ENCODE peak calls at places on chromosome 21, in seven cellular contexts. K, I, Q, G, M, C and P are unnamed samples.

GRCh38 chr21:43332872-43333300 is 94.0 kb downstream of the SIK1 start:
- DNase-seq in K (no peak), I (no peak), Q (no peak), G (no peak), M (peak), C (no peak), P (peak)

GRCh38 chr21:41851090-41851790 is 27.9 kb downstream of the PRDM15 start:
- DNase-seq in K (no peak), I (no peak), Q (no peak), G (peak), M (no peak), C (no peak), P (no peak)

GRCh38 chr21:41615613-41616012 is 107.7 kb upstream of the TMPRSS2 start:
- DNase-seq in K (peak), I (no peak), Q (peak), G (no peak), M (peak), C (no peak), P (peak)

GRCh38 chr21:43743934-43744333 is 25.0 kb downstream of the PDXK start:
- DNase-seq in K (no peak), I (no peak), Q (no peak), G (no peak), M (no peak), C (no peak), P (no peak)

GRCh38 chr21:25967566-25968438 is 202.8 kb downstream of the APP start:
- DNase-seq in K (no peak), I (no peak), Q (no peak), G (no peak), M (peak), C (no peak), P (peak)

GRCh38 chr21:42671778-42672593 is 18.6 kb downstream of the PDE9A start:
- DNase-seq in K (no peak), I (no peak), Q (no peak), G (no peak), M (no peak), C (no peak), P (no peak)

GRCh38 chr21:32705139-32705538 is 22.7 kb downstream of the SYNJ1 start:
- DNase-seq in K (peak), I (no peak), Q (peak), G (no peak), M (no peak), C (no peak), P (peak)

GRCh38 chr21:39644069-39644468 is 31.3 kb downstream of the B3GALT5 start:
- DNase-seq in K (no peak), I (no peak), Q (no peak), G (no peak), M (no peak), C (no peak), P (no peak)

GRCh38 chr21:42518626-42519025 is 5.0 kb downstream of the SLC37A1 start:
- DNase-seq in K (no peak), I (no peak), Q (no peak), G (no peak), M (no peak), C (no peak), P (no peak)

GRCh38 chr21:42381347-42381984 is 14.4 kb downstream of the TMPRSS3 start:
- DNase-seq in K (peak), I (peak), Q (no peak), G (peak), M (peak), C (no peak), P (peak)

GRCh38 chr21:43306911-43307676 is 119.8 kb downstream of the SIK1 start:
- DNase-seq in K (peak), I (peak), Q (no peak), G (no peak), M (peak), C (no peak), P (no peak)

GRCh38 chr21:18832081-18832670 is 428.6 kb upstream of the TMPRSS15 start:
- DNase-seq in K (no peak), I (no peak), Q (no peak), G (no peak), M (no peak), C (no peak), P (no peak)

GRCh38 chr21:32423320-32423719 is 10.8 kb downstream of the EVA1C start:
- DNase-seq in K (peak), I (no peak), Q (peak), G (no peak), M (peak), C (no peak), P (peak)

GRCh38 chr21:35051287-35051818 is 2.3 kb upstream of the RUNX1 start:
- DNase-seq in K (no peak), I (peak), Q (no peak), G (peak), M (peak), C (peak), P (peak)

GRCh38 chr21:29434081-29434480 is 135.4 kb downstream of the BACH1 start:
- DNase-seq in K (peak), I (no peak), Q (no peak), G (no peak), M (peak), C (no peak), P (no peak)

GRCh38 chr21:38567577-38568360 is 69.5 kb upstream of the ERG start:
- DNase-seq in K (peak), I (no peak), Q (no peak), G (no peak), M (peak), C (peak), P (peak)

GRCh38 chr21:39908265-39908923 is 41.2 kb downstream of the PCP4 start:
- DNase-seq in K (no peak), I (no peak), Q (no peak), G (no peak), M (no peak), C (no peak), P (no peak)

GRCh38 chr21:32772281-32773047 is 909 bp upstream of the PAXBP1 start:
- DNase-seq in K (peak), I (peak), Q (no peak), G (peak), M (peak), C (peak), P (peak)

GRCh38 chr21:38956791-38957571 is 151.3 kb downstream of the ETS2 start:
- DNase-seq in K (no peak), I (peak), Q (no peak), G (no peak), M (peak), C (no peak), P (no peak)

GRCh38 chr21:42685036-42685435 is 31.6 kb downstream of the PDE9A start:
- DNase-seq in K (no peak), I (no peak), Q (no peak), G (peak), M (no peak), C (no peak), P (no peak)

GRCh38 chr21:46401186-46401910 is 57.3 kb upstream of the DIP2A start:
- DNase-seq in K (no peak), I (no peak), Q (no peak), G (no peak), M (no peak), C (no peak), P (no peak)

GRCh38 chr21:41767606-41768370 is 936 bp upstream of the RIPK4 start:
- DNase-seq in K (peak), I (no peak), Q (no peak), G (no peak), M (no peak), C (no peak), P (no peak)

GRCh38 chr21:39103689-39104088 is 79.6 kb downstream of the PSMG1 start:
- DNase-seq in K (peak), I (no peak), Q (peak), G (no peak), M (peak), C (no peak), P (peak)

GRCh38 chr21:23694396-23694795 is 1912.9 kb downstream of the MRPL39 start:
- DNase-seq in K (no peak), I (no peak), Q (no peak), G (no peak), M (no peak), C (no peak), P (no peak)

GRCh38 chr21:16455978-16456377 is 726.2 kb downstream of the USP25 start:
- DNase-seq in K (no peak), I (no peak), Q (no peak), G (no peak), M (no peak), C (no peak), P (no peak)

GRCh38 chr21:41387042-41387819 is 25.4 kb downstream of the MX2 start:
- DNase-seq in K (no peak), I (no peak), Q (no peak), G (peak), M (no peak), C (no peak), P (no peak)

GRCh38 chr21:34037009-34037408 is 36.4 kb upstream of the MRPS6 start:
- DNase-seq in K (no peak), I (no peak), Q (no peak), G (no peak), M (no peak), C (no peak), P (no peak)

DNA sequence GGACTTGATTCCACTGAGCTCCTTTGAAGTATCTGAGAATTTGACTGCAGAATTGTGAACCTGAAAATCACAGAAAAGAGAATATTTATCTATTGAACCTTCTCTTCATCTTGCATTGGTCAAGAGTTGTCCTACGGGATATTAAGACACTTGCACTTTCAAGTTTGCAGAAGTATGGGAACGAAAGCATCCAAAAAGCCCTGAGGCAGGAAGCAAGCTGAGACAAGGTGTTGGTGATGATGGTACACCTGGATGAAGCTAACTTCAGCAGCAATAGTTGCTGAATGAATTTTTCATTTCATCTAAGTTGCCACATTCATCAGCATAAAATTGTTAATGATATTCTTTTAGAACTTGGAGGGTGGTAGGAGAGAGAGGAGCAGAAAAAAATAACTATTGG is 686.6 kb upstream of the ADAMTS5 start:
- DNase-seq in K (no peak), I (no peak), Q (no peak), G (no peak), M (no peak), C (no peak), P (no peak)
- H3K4me3 ChIP-seq in K (no peak), I (no peak), Q (no peak), G (no peak), M (no peak), C (no peak), P (no peak)

GRCh38 chr21:14414932-14415508 is 32.1 kb upstream of the HSPA13 start:
- DNase-seq in K (no peak), I (no peak), Q (no peak), G (no peak), M (no peak), C (no peak), P (no peak)
- H3K4me3 ChIP-seq in K (no peak), I (no peak), Q (no peak), G (no peak), M (no peak), C (no peak), P (no peak)

DNA sequence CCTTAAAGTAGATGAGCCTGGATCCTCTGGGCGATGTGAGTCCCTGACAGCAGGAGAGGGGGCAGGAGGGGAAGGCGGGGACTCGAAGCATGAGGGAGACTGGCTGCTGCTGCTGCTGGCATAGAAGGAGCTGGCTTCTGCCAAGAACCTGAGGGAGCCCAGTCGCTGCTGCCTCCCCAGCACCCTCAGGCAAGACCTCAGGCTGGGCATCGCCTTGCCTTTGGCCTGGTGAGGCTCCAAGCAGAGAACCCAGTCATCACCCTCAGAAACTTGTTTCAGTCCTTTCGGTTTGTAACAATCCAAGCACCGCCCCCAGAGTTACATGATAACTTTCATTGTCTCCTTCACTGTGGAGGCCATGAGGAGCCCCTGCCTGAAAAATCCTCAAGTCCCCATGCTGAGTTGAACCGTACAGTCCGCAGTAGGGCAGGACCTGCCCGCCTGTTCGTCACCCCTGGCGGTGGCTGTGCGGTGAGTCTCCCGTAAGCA is 38.8 kb downstream of the POFUT2 start:
- DNase-seq in K (peak), I (no peak), Q (no peak), G (peak), M (no peak), C (no peak), P (peak)
- H3K4me3 ChIP-seq in K (peak), I (peak), Q (peak), G (no peak), M (peak), C (no peak), P (peak)

GRCh38 chr21:36981977-36982700 is 15.7 kb upstream of the HLCS start:
- DNase-seq in K (no peak), I (no peak), Q (no peak), G (no peak), M (no peak), C (no peak), P (no peak)

GRCh38 chr21:36980280-36981048 is 14.0 kb upstream of the HLCS start:
- DNase-seq in K (no peak), I (peak), Q (no peak), G (peak), M (no peak), C (no peak), P (no peak)

GRCh38 chr21:36976228-36976627 is 9.8 kb upstream of the HLCS start:
- DNase-seq in K (no peak), I (no peak), Q (no peak), G (no peak), M (no peak), C (no peak), P (no peak)

GRCh38 chr21:36976882-36977651 is 10.6 kb upstream of the HLCS start:
- DNase-seq in K (peak), I (no peak), Q (no peak), G (peak), M (peak), C (peak), P (peak)

GRCh38 chr21:36981049-36981391 is 14.6 kb upstream of the HLCS start:
- DNase-seq in K (no peak), I (no peak), Q (no peak), G (no peak), M (no peak), C (no peak), P (no peak)
- H3K4me3 ChIP-seq in K (peak), I (peak), Q (peak), G (peak), M (peak), C (peak), P (no peak)